ENCODE peak calls at places on chromosome 11, in six cellular contexts. F, T, W, J, O and M are unnamed samples.
A peak's percentile ranks its signal among the peaks of the same experiment; 100 is the strongest.

GRCh38 chr11:8209208-8209807 is 40.5 kb upstream of the RIC3 start:
- DNase-seq in W (no peak), J (no peak), F (no peak), O (no peak), T (no peak), M (no peak)

GRCh38 chr11:18140145-18140544 is 7.8 kb downstream of the MRGPRX3 start:
- DNase-seq in W (no peak), J (no peak), F (no peak), O (no peak), T (no peak), M (no peak)

GRCh38 chr11:26651916-26652315 is 69.9 kb downstream of the SLC5A12 start:
- DNase-seq in F (peak; percentile 23), T (no peak), W (no peak), O (no peak), J (no peak), M (no peak)

GRCh38 chr11:84532364-84532763 is 1094.8 kb downstream of the DLG2 start:
- DNase-seq in W (no peak), J (no peak), F (no peak), T (no peak), O (no peak), M (no peak)

GRCh38 chr11:78451371-78452150 is 33.9 kb upstream of the GAB2 start:
- DNase-seq in T (no peak), J (no peak), O (no peak), W (no peak), F (no peak), M (no peak)

GRCh38 chr11:134535029-134536025 is 123.3 kb upstream of the B3GAT1 start:
- DNase-seq in J (no peak), W (no peak), F (no peak), O (no peak), T (no peak), M (no peak)

GRCh38 chr11:73999581-74000306 is 9.1 kb downstream of the UCP3 start:
- DNase-seq in T (no peak), W (peak; percentile 59), O (no peak), J (no peak), F (no peak), M (no peak)

GRCh38 chr11:101567086-101567485 is 16.7 kb downstream of the TRPC6 start:
- DNase-seq in O (no peak), F (no peak), T (no peak), W (peak; percentile 17), J (no peak), M (no peak)

GRCh38 chr11:94219771-94220170 is 84.6 kb upstream of the IZUMO1R start:
- DNase-seq in W (no peak), T (no peak), O (no peak), J (no peak), F (no peak), M (no peak)

GRCh38 chr11:43947003-43947500 is 4.6 kb downstream of the C11orf96 start:
- DNase-seq in F (no peak), W (no peak), T (peak; percentile 52), J (no peak), O (no peak), M (no peak)
- TF ChIP-seq CTCF in F (peak; percentile 36), W (no peak), T (peak; percentile 23), J (peak; percentile 53), O (peak; percentile 24), M (peak; percentile 16)

DNA sequence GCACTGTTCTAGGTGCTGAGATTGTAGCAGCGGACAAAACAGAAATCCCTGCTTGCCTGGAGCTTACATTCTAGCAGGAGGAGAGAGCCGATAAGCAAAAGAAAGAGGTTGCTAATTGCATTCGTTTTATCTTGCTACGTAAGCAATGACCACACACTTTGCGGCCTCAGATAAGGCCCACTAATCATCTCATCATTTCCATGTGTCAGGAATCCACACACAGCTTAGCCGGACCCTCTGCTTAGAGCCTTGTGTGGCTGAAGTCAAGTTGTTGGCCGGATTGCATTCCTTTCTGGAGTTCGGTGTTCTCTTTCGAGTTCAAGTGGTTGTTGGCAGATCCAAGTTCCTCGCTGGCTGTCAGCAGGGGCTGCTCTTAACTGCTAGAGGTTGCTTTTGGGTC is 101.6 kb downstream of the CHST1 start:
- DNase-seq in J (no peak), T (no peak), O (no peak), F (no peak), W (peak; percentile 79), M (no peak)
- TF ChIP-seq CTCF in J (no peak), T (no peak), O (no peak), F (no peak), W (no peak), M (no peak)

GRCh38 chr11:128506384-128506783 is 81.0 kb downstream of the ETS1 start:
- DNase-seq in O (no peak), F (no peak), T (no peak), J (no peak), W (no peak), M (no peak)
- TF ChIP-seq CTCF in O (no peak), F (no peak), T (no peak), J (peak; percentile 13), W (no peak), M (no peak)

GRCh38 chr11:12222099-12222751 is 111.8 kb downstream of the MICAL2 start:
- DNase-seq in J (no peak), O (no peak), W (no peak), T (peak; percentile 61), F (no peak), M (no peak)

GRCh38 chr11:12219732-12220131 is 109.3 kb downstream of the MICAL2 start:
- DNase-seq in J (no peak), W (no peak), T (no peak), O (no peak), F (peak; percentile 56), M (peak; percentile 25)

GRCh38 chr11:12218909-12219308 is 108.5 kb downstream of the MICAL2 start:
- DNase-seq in J (no peak), T (no peak), O (no peak), F (no peak), W (no peak), M (no peak)

GRCh38 chr11:12220305-12220704 is 109.9 kb downstream of the MICAL2 start:
- DNase-seq in T (peak; percentile 81), J (no peak), O (no peak), W (peak; percentile 70), F (no peak), M (no peak)

DNA sequence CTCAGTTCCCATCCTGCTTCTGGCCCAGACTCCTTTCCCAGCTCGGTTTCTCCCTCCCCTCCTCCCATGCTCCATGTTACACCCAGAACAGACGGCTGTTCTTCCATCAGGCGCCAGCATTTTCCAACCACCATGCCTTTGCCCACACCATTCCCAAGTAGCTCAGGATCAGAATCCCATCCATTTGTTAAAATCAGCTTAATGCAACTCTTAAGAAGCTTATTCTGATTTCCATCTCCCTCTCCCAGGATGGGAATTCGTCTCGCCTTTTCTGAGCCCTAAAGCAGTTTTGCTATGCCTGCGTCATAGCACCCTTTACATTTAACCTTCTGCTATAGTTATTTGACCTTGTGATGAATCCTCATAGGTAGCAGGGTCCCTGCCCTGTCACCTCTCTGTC is 110.7 kb downstream of the MICAL2 start:
- DNase-seq in J (no peak), O (no peak), F (no peak), T (no peak), W (no peak), M (no peak)
- TF ChIP-seq CTCF in J (no peak), O (no peak), F (no peak), T (no peak), W (no peak), M (no peak)

GRCh38 chr11:70159612-70160570 is 43.2 kb upstream of the FADD start:
- DNase-seq in O (peak; percentile 87), W (no peak), J (no peak), F (peak; percentile 87), T (peak; percentile 54), M (peak; percentile 22)

GRCh38 chr11:70156291-70157037 is 46.6 kb upstream of the FADD start:
- DNase-seq in F (peak; percentile 81), W (no peak), O (peak; percentile 86), J (no peak), T (no peak), M (no peak)

GRCh38 chr11:70158757-70159389 is 44.2 kb upstream of the FADD start:
- DNase-seq in J (no peak), F (no peak), T (no peak), W (no peak), O (no peak), M (no peak)

GRCh38 chr11:70155386-70155785 is 47.7 kb upstream of the FADD start:
- DNase-seq in O (no peak), T (no peak), W (no peak), F (no peak), J (no peak), M (no peak)

DNA sequence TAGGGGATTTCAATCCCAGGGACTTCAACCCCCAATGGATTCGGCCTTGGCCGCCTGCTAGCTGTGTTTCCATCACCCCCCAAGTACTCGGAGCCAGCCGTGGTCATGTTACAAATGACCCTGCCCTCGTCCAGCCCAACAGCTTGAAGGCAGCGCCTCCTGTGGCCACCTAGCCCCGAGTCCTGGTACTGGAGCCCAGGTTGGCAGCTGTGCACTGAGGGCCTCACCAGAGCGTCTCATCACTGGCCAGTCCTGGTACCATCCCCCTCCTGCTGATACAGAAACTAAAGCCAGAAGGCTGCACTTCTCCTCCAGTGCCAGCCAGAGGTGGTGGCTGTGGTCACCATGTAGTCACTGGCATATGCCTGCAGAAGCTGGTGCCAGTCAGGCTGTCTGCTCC is 44.9 kb upstream of the FADD start:
- DNase-seq in T (no peak), O (no peak), J (no peak), F (no peak), W (peak; percentile 38), M (no peak)
- TF ChIP-seq CTCF in T (no peak), O (peak; percentile 38), J (peak; percentile 42), F (peak; percentile 30), W (no peak), M (peak; percentile 12)

GRCh38 chr11:15991174-15991655 is 365.1 kb downstream of the SOX6 start:
- DNase-seq in J (no peak), O (no peak), T (no peak), W (no peak), F (no peak), M (no peak)

GRCh38 chr11:15985863-15986139 is 370.5 kb downstream of the SOX6 start:
- DNase-seq in F (no peak), O (no peak), W (no peak), T (no peak), J (no peak), M (no peak)

GRCh38 chr11:15987044-15987443 is 369.3 kb downstream of the SOX6 start:
- DNase-seq in T (no peak), O (no peak), W (no peak), J (peak; percentile 46), F (no peak), M (no peak)

GRCh38 chr11:15989685-15990084 is 366.7 kb downstream of the SOX6 start:
- DNase-seq in W (no peak), T (no peak), O (no peak), F (no peak), J (no peak), M (no peak)

GRCh38 chr11:15988693-15989231 is 367.6 kb downstream of the SOX6 start:
- DNase-seq in O (no peak), F (no peak), J (no peak), W (no peak), T (no peak), M (no peak)
- TF ChIP-seq CTCF in O (peak; percentile 38), F (peak; percentile 1), J (no peak), W (no peak), T (no peak), M (no peak)

GRCh38 chr11:108135845-108136599 is 14.7 kb downstream of the ACAT1 start:
- DNase-seq in J (no peak), F (no peak), T (no peak), W (no peak), O (no peak), M (no peak)
- TF ChIP-seq CTCF in J (no peak), F (peak; percentile 22), T (no peak), W (no peak), O (peak; percentile 32), M (peak; percentile 22)